ENCODE peak calls at places on chromosomes 6 and 20, in seven cellular contexts. One of them, this sample, is unnamed.

GRCh38 chr6:26594730-26595632 is 1.8 kb upstream of the ABT1 start:
- DNase-seq in A549: peak
- DNase-seq in NB4: peak
- DNase-seq in stomach: no peak
- DNase-seq in HCT116: peak
- DNase-seq in esophagus squamous epithelium: no peak
- DNase-seq in adrenal gland: no peak
- DNase-seq in this sample: peak

GRCh38 chr6:49787176-49787575 is at the start of gene PGK2:
- DNase-seq in A549: peak
- DNase-seq in NB4: peak
- DNase-seq in stomach: no peak
- DNase-seq in HCT116: peak
- DNase-seq in esophagus squamous epithelium: no peak
- DNase-seq in adrenal gland: no peak
- DNase-seq in this sample: no peak

GRCh38 chr6:82195619-82196018 is 51.9 kb downstream of the IBTK start:
- DNase-seq in A549: no peak
- DNase-seq in NB4: no peak
- DNase-seq in stomach: no peak
- DNase-seq in HCT116: no peak
- DNase-seq in esophagus squamous epithelium: no peak
- DNase-seq in adrenal gland: no peak
- DNase-seq in this sample: no peak

GRCh38 chr6:52399511-52400315 is 20.4 kb upstream of the EFHC1 start:
- DNase-seq in A549: peak
- DNase-seq in NB4: peak
- DNase-seq in stomach: no peak
- DNase-seq in HCT116: no peak
- DNase-seq in esophagus squamous epithelium: no peak
- DNase-seq in adrenal gland: peak
- DNase-seq in this sample: no peak

GRCh38 chr20:50112512-50113419 is at the start of gene UBE2V1:
- DNase-seq in A549: peak
- DNase-seq in NB4: peak
- DNase-seq in stomach: peak
- DNase-seq in HCT116: peak
- DNase-seq in esophagus squamous epithelium: peak
- DNase-seq in adrenal gland: peak
- DNase-seq in this sample: peak

GRCh38 chr6:10595731-10596664 is 74.8 kb downstream of the GCNT2 start:
- DNase-seq in A549: no peak
- DNase-seq in NB4: peak
- DNase-seq in stomach: no peak
- DNase-seq in HCT116: no peak
- DNase-seq in esophagus squamous epithelium: no peak
- DNase-seq in adrenal gland: no peak
- DNase-seq in this sample: no peak

GRCh38 chr6:143179096-143179495 is 118.4 kb downstream of the AIG1 start:
- DNase-seq in A549: no peak
- DNase-seq in NB4: no peak
- DNase-seq in stomach: no peak
- DNase-seq in HCT116: no peak
- DNase-seq in esophagus squamous epithelium: no peak
- DNase-seq in adrenal gland: no peak
- DNase-seq in this sample: no peak

GRCh38 chr6:170023620-170024521 is 267.0 kb downstream of the DLL1 start:
- DNase-seq in A549: no peak
- DNase-seq in NB4: no peak
- DNase-seq in stomach: peak
- DNase-seq in HCT116: no peak
- DNase-seq in esophagus squamous epithelium: no peak
- DNase-seq in adrenal gland: no peak
- DNase-seq in this sample: peak

GRCh38 chr6:170393807-170394399 is 87.3 kb downstream of the FAM120B start:
- DNase-seq in A549: no peak
- DNase-seq in NB4: no peak
- DNase-seq in stomach: no peak
- DNase-seq in HCT116: no peak
- DNase-seq in esophagus squamous epithelium: no peak
- DNase-seq in adrenal gland: no peak
- DNase-seq in this sample: no peak

GRCh38 chr20:15036938-15037337 is 699.5 kb upstream of the FLRT3 start:
- DNase-seq in A549: no peak
- DNase-seq in NB4: no peak
- DNase-seq in stomach: no peak
- DNase-seq in HCT116: no peak
- DNase-seq in esophagus squamous epithelium: no peak
- DNase-seq in adrenal gland: no peak
- DNase-seq in this sample: no peak

GRCh38 chr20:21104466-21104761 is 1.7 kb downstream of the LINC00237 start:
- DNase-seq in A549: no peak
- DNase-seq in NB4: no peak
- DNase-seq in stomach: no peak
- DNase-seq in HCT116: no peak
- DNase-seq in esophagus squamous epithelium: no peak
- DNase-seq in adrenal gland: no peak
- DNase-seq in this sample: no peak

GRCh38 chr6:144931172-144932035 is 646.3 kb downstream of the UTRN start:
- DNase-seq in A549: peak
- DNase-seq in NB4: peak
- DNase-seq in stomach: peak
- DNase-seq in HCT116: no peak
- DNase-seq in esophagus squamous epithelium: no peak
- DNase-seq in adrenal gland: peak
- DNase-seq in this sample: no peak

GRCh38 chr6:5471637-5472430 is 210.5 kb downstream of the FARS2 start:
- DNase-seq in A549: no peak
- DNase-seq in NB4: no peak
- DNase-seq in stomach: no peak
- DNase-seq in HCT116: no peak
- DNase-seq in esophagus squamous epithelium: no peak
- DNase-seq in adrenal gland: no peak
- DNase-seq in this sample: no peak

GRCh38 chr6:3032986-3033385 is 33.3 kb downstream of the NQO2 start:
- DNase-seq in A549: peak
- DNase-seq in NB4: no peak
- DNase-seq in stomach: no peak
- DNase-seq in HCT116: no peak
- DNase-seq in esophagus squamous epithelium: no peak
- DNase-seq in adrenal gland: no peak
- DNase-seq in this sample: no peak

GRCh38 chr20:35575958-35576357 is 34.1 kb downstream of the ERGIC3 start:
- DNase-seq in A549: no peak
- DNase-seq in NB4: no peak
- DNase-seq in stomach: peak
- DNase-seq in HCT116: no peak
- DNase-seq in esophagus squamous epithelium: no peak
- DNase-seq in adrenal gland: no peak
- DNase-seq in this sample: no peak

GRCh38 chr20:60314727-60315126 is 356.5 kb downstream of the CDH26 start:
- DNase-seq in A549: no peak
- DNase-seq in NB4: no peak
- DNase-seq in stomach: no peak
- DNase-seq in HCT116: no peak
- DNase-seq in esophagus squamous epithelium: no peak
- DNase-seq in adrenal gland: no peak
- DNase-seq in this sample: no peak

DNA sequence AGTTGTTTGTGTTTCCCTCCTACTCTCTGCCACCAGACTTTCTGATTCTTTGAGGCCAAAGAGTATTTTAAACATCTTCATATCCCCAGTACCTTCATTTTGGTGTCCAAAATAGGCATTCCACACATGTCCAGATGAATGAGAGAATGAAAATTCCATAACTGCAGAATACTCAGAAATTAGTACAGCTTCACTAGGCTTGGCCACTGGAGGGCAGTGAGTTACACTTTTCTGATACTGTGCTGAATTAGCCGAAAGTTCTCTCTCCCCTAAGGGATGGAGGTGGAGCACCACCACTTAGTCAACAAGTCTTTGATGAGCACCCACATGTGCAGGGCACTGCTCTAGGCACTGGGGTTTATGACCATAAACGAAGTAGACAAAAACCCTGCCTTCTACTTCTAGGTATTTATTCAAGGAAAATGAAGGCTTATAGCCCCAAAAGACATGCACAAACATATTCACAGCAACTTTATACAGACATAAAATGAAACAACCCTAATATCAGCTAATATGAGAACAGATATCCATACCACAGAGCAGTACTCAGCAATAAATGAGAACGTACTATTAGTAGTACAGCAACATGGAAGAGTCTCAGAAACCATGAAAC is 46.1 kb upstream of the TMEM217 start:
- DNase-seq in A549: peak
- DNase-seq in NB4: peak
- DNase-seq in stomach: no peak
- DNase-seq in HCT116: peak
- DNase-seq in esophagus squamous epithelium: no peak
- DNase-seq in adrenal gland: peak
- DNase-seq in this sample: no peak
- TF ChIP-seq CTCF in A549: peak
- TF ChIP-seq CTCF in NB4: peak
- TF ChIP-seq CTCF in stomach: no peak
- TF ChIP-seq CTCF in HCT116: peak
- TF ChIP-seq CTCF in esophagus squamous epithelium: no peak
- TF ChIP-seq CTCF in adrenal gland: peak
- TF ChIP-seq CTCF in this sample: peak

GRCh38 chr6:163323274-163323673 is 91.2 kb upstream of the QKI start:
- DNase-seq in A549: no peak
- DNase-seq in NB4: no peak
- DNase-seq in stomach: no peak
- DNase-seq in HCT116: no peak
- DNase-seq in esophagus squamous epithelium: no peak
- DNase-seq in adrenal gland: no peak
- DNase-seq in this sample: no peak
- H3K4me3 ChIP-seq in A549: no peak
- H3K4me3 ChIP-seq in NB4: no peak
- H3K4me3 ChIP-seq in stomach: no peak
- H3K4me3 ChIP-seq in HCT116: no peak
- H3K4me3 ChIP-seq in esophagus squamous epithelium: no peak
- H3K4me3 ChIP-seq in adrenal gland: no peak
- H3K4me3 ChIP-seq in this sample: no peak

GRCh38 chr6:29945421-29945820 is 3.1 kb downstream of the HLA-A start:
- DNase-seq in A549: no peak
- DNase-seq in NB4: no peak
- DNase-seq in stomach: no peak
- DNase-seq in HCT116: no peak
- DNase-seq in esophagus squamous epithelium: no peak
- DNase-seq in adrenal gland: no peak
- DNase-seq in this sample: no peak
- TF ChIP-seq POLR2A in A549: no peak
- TF ChIP-seq POLR2A in NB4: no peak
- TF ChIP-seq POLR2A in stomach: no peak
- TF ChIP-seq POLR2A in HCT116: no peak
- TF ChIP-seq POLR2A in esophagus squamous epithelium: no peak
- TF ChIP-seq POLR2A in adrenal gland: no peak
- TF ChIP-seq POLR2A in this sample: no peak

GRCh38 chr6:6497541-6497940 is 91.0 kb upstream of the LY86 start:
- DNase-seq in A549: no peak
- DNase-seq in NB4: no peak
- DNase-seq in stomach: no peak
- DNase-seq in HCT116: no peak
- DNase-seq in esophagus squamous epithelium: no peak
- DNase-seq in adrenal gland: no peak
- DNase-seq in this sample: no peak

GRCh38 chr6:6492675-6493074 is 95.8 kb upstream of the LY86 start:
- DNase-seq in A549: no peak
- DNase-seq in NB4: no peak
- DNase-seq in stomach: no peak
- DNase-seq in HCT116: no peak
- DNase-seq in esophagus squamous epithelium: no peak
- DNase-seq in adrenal gland: peak
- DNase-seq in this sample: no peak

GRCh38 chr6:6491761-6492160 is 96.8 kb upstream of the LY86 start:
- DNase-seq in A549: no peak
- DNase-seq in NB4: no peak
- DNase-seq in stomach: no peak
- DNase-seq in HCT116: no peak
- DNase-seq in esophagus squamous epithelium: no peak
- DNase-seq in adrenal gland: peak
- DNase-seq in this sample: no peak

GRCh38 chr6:6495851-6496250 is 92.7 kb upstream of the LY86 start:
- DNase-seq in A549: no peak
- DNase-seq in NB4: no peak
- DNase-seq in stomach: no peak
- DNase-seq in HCT116: no peak
- DNase-seq in esophagus squamous epithelium: no peak
- DNase-seq in adrenal gland: no peak
- DNase-seq in this sample: no peak

GRCh38 chr6:6494677-6495076 is 93.8 kb upstream of the LY86 start:
- DNase-seq in A549: peak
- DNase-seq in NB4: peak
- DNase-seq in stomach: peak
- DNase-seq in HCT116: peak
- DNase-seq in esophagus squamous epithelium: no peak
- DNase-seq in adrenal gland: peak
- DNase-seq in this sample: no peak
- TF ChIP-seq CTCF in A549: no peak
- TF ChIP-seq CTCF in NB4: peak
- TF ChIP-seq CTCF in stomach: no peak
- TF ChIP-seq CTCF in HCT116: peak
- TF ChIP-seq CTCF in esophagus squamous epithelium: no peak
- TF ChIP-seq CTCF in adrenal gland: peak
- TF ChIP-seq CTCF in this sample: no peak

DNA sequence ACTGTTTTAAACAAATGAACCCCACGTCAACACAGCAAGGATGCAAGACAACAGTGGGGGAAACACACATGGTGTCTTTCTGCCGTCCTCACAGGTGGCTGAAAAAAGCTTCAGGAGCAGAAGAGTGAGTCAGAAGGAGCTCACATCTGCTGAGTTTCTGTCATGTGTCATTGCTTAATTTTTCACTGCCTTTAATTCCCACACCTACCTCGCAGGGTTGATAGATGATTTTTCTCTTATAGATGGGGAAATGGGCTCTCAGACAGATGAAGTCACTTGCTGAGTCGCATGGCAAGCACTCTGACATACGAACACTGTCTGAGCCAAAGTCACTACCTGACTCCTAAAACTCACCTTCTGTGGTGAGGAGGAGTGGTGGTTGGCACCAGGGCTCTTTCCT is 28.3 kb upstream of the CARMIL1 start:
- DNase-seq in A549: peak
- DNase-seq in NB4: no peak
- DNase-seq in stomach: no peak
- DNase-seq in HCT116: peak
- DNase-seq in esophagus squamous epithelium: no peak
- DNase-seq in adrenal gland: no peak
- DNase-seq in this sample: no peak
- H3K4me3 ChIP-seq in A549: no peak
- H3K4me3 ChIP-seq in NB4: no peak
- H3K4me3 ChIP-seq in stomach: no peak
- H3K4me3 ChIP-seq in HCT116: no peak
- H3K4me3 ChIP-seq in esophagus squamous epithelium: no peak
- H3K4me3 ChIP-seq in adrenal gland: no peak
- H3K4me3 ChIP-seq in this sample: no peak

This sample was measured in uterus.